ENCODE peak calls at places on chromosome 6, in six cellular contexts. R is H9, O is tibial nerve, J is glutamatergic neuron, Y is substantia nigra, G is ovary. D is an unnamed sample.

GRCh38 chr6:50791900-50792508 is 26.7 kb upstream of the TFAP2B start:
- DNase-seq in G (no peak), R (no peak), Y (no peak), J (no peak), O (no peak), D (no peak)

GRCh38 chr6:138499303-138499991 is at the start of gene NHSL1:
- DNase-seq in J (no peak), Y (no peak), G (no peak), O (no peak), R (no peak), D (no peak)

GRCh38 chr6:42428326-42429041 is 23.2 kb downstream of the TRERF1 start:
- DNase-seq in J (no peak), R (no peak), O (no peak), G (no peak), Y (no peak), D (no peak)

GRCh38 chr6:6610031-6610591 is 21.6 kb downstream of the LY86 start:
- DNase-seq in Y (no peak), R (no peak), G (no peak), O (no peak), J (no peak), D (no peak)

GRCh38 chr6:8017276-8017701 is 46.9 kb downstream of the BLOC1S5 start:
- DNase-seq in G (no peak), R (no peak), Y (no peak), O (no peak), J (no peak), D (no peak)

GRCh38 chr6:109165392-109165964 is 70.2 kb downstream of the CEP57L1 start:
- DNase-seq in G (no peak), R (no peak), Y (no peak), O (no peak), J (no peak), D (no peak)

GRCh38 chr6:36029464-36029863 is 1.9 kb downstream of the MAPK14 start:
- DNase-seq in R (no peak), G (no peak), J (no peak), Y (no peak), O (no peak), D (no peak)

GRCh38 chr6:140225587-140226438 is 851.4 kb upstream of the CITED2 start:
- DNase-seq in R (no peak), G (no peak), O (no peak), J (no peak), Y (no peak), D (no peak)

GRCh38 chr6:68343901-68344300 is 291.2 kb upstream of the ADGRB3 start:
- DNase-seq in Y (peak; percentile 10), J (peak; percentile 48), O (no peak), R (peak; percentile 63), G (no peak), D (peak; percentile 50)

GRCh38 chr6:52403627-52404026 is 16.5 kb upstream of the EFHC1 start:
- DNase-seq in G (no peak), R (no peak), O (no peak), J (no peak), Y (peak; percentile 14), D (no peak)

GRCh38 chr6:168075787-168076202 is 3.2 kb downstream of the FRMD1 start:
- DNase-seq in J (no peak), R (no peak), Y (no peak), G (no peak), O (no peak), D (no peak)

GRCh38 chr6:15026832-15027231 is 219.0 kb upstream of the JARID2 start:
- DNase-seq in J (no peak), R (no peak), Y (no peak), G (no peak), O (no peak), D (no peak)

GRCh38 chr6:160042014-160042773 is 73.3 kb downstream of the IGF2R start:
- DNase-seq in Y (no peak), O (no peak), J (no peak), R (no peak), G (no peak), D (no peak)

GRCh38 chr6:122778961-122779671 is 400 bp upstream of the FABP7 start:
- DNase-seq in Y (peak; percentile 28), R (peak; percentile 84), G (no peak), J (peak; percentile 33), O (no peak), D (peak; percentile 86)

GRCh38 chr6:156791261-156791850 is 14.2 kb downstream of the ARID1B start:
- DNase-seq in O (no peak), G (no peak), J (no peak), R (no peak), Y (no peak), D (no peak)

GRCh38 chr6:44022296-44022661 is 105.0 kb downstream of the MRPL14 start:
- DNase-seq in R (peak; percentile 18), Y (no peak), G (no peak), O (no peak), J (no peak), D (no peak)

GRCh38 chr6:133899556-133899955 is 10.6 kb downstream of the TCF21 start:
- DNase-seq in O (no peak), G (no peak), Y (no peak), J (no peak), R (no peak), D (no peak)

GRCh38 chr6:26122793-26123674 is 35.8 kb downstream of the HFE start:
- DNase-seq in R (peak; percentile 96), O (peak; percentile 91), G (peak; percentile 90), J (peak; percentile 74), Y (peak; percentile 85), D (peak; percentile 88)

GRCh38 chr6:110703906-110704594 is 111.2 kb downstream of the CDK19 start:
- DNase-seq in G (no peak), Y (no peak), J (no peak), O (no peak), R (no peak), D (no peak)

GRCh38 chr6:111355156-111355555 is 127.9 kb downstream of the REV3L start:
- DNase-seq in O (no peak), R (no peak), Y (no peak), J (no peak), G (no peak), D (no peak)

GRCh38 chr6:53103993-53104675 is 38.9 kb downstream of the FBXO9 start:
- DNase-seq in R (no peak), O (no peak), Y (no peak), G (no peak), J (no peak), D (no peak)

GRCh38 chr6:28137458-28138020 is 4.1 kb upstream of the ZKSCAN8 start:
- DNase-seq in J (no peak), Y (no peak), R (no peak), G (no peak), O (no peak), D (no peak)

GRCh38 chr6:110055387-110055735 is 77.2 kb downstream of the GPR6 start:
- DNase-seq in O (no peak), G (no peak), R (no peak), J (no peak), Y (no peak), D (no peak)

GRCh38 chr6:108638993-108639392 is 78.3 kb downstream of the FOXO3 start:
- DNase-seq in J (no peak), O (no peak), Y (no peak), R (no peak), G (no peak), D (no peak)

GRCh38 chr6:34865107-34865506 is 22.7 kb downstream of the TAF11 start:
- DNase-seq in J (no peak), O (no peak), Y (no peak), R (no peak), G (no peak), D (no peak)

GRCh38 chr6:132391391-132392291 is 9.6 kb downstream of the MOXD1 start:
- DNase-seq in R (peak; percentile 27), J (no peak), O (no peak), G (no peak), Y (no peak), D (no peak)

GRCh38 chr6:76839505-76839904 is 623.8 kb downstream of the HTR1B start:
- DNase-seq in G (no peak), O (no peak), R (no peak), Y (no peak), J (no peak), D (no peak)